ENCODE peak calls at places on chromosomes 6 and 20, in seven cellular contexts. M, F, H, N, C, W and R are unnamed samples.

GRCh38 chr6:106799008-106799952 is 169.9 kb downstream of the QRSL1 start:
- DNase-seq in W (no peak), N (no peak), C (no peak), F (peak; percentile 38), H (no peak), M (peak; percentile 1), R (peak; percentile 70)

GRCh38 chr6:8852332-8852731 is 417.0 kb upstream of the SLC35B3 start:
- DNase-seq in C (no peak), H (no peak), W (no peak), N (no peak), M (no peak), F (no peak), R (no peak)

GRCh38 chr6:145360865-145361264 is 374.5 kb downstream of the EPM2A start:
- DNase-seq in W (no peak), M (no peak), N (no peak), F (no peak), C (no peak), H (no peak), R (no peak)

GRCh38 chr6:24191346-24191745 is 65.3 kb downstream of the NRSN1 start:
- DNase-seq in F (no peak), H (no peak), N (no peak), W (no peak), M (no peak), C (no peak), R (no peak)

GRCh38 chr6:33202799-33203198 is 1.7 kb upstream of the HSD17B8 start:
- DNase-seq in W (no peak), M (no peak), N (no peak), H (no peak), C (no peak), F (no peak), R (no peak)

GRCh38 chr6:139595183-139595582 is 220.7 kb upstream of the CITED2 start:
- DNase-seq in N (no peak), M (no peak), F (peak; percentile 21), C (no peak), W (no peak), H (no peak), R (no peak)

GRCh38 chr20:38926934-38927616 is 858 bp downstream of the FAM83D start:
- DNase-seq in M (no peak), H (no peak), W (no peak), F (peak; percentile 50), N (no peak), C (no peak), R (no peak)

GRCh38 chr6:40936810-40937209 is 102.2 kb downstream of the UNC5CL start:
- DNase-seq in M (peak; percentile 60), N (no peak), C (no peak), W (no peak), F (peak; percentile 46), H (no peak), R (no peak)

GRCh38 chr6:165806126-165806810 is 143.2 kb upstream of the PDE10A start:
- DNase-seq in M (no peak), C (no peak), F (no peak), N (no peak), W (no peak), H (no peak), R (no peak)

GRCh38 chr6:136362421-136363090 is 72.9 kb upstream of the BCLAF1 start:
- DNase-seq in F (no peak), M (no peak), N (no peak), C (no peak), W (no peak), H (no peak), R (no peak)

GRCh38 chr6:21953831-21954801 is 342.7 kb downstream of the PRL start:
- DNase-seq in H (no peak), M (peak; percentile 65), F (peak; percentile 77), N (peak; percentile 33), C (peak; percentile 57), W (no peak), R (no peak)

GRCh38 chr20:23629017-23629541 is 8.7 kb downstream of the CST3 start:
- DNase-seq in W (peak; percentile 83), C (peak; percentile 88), M (peak; percentile 8), F (peak; percentile 88), H (no peak), N (peak; percentile 80), R (no peak)

DNA sequence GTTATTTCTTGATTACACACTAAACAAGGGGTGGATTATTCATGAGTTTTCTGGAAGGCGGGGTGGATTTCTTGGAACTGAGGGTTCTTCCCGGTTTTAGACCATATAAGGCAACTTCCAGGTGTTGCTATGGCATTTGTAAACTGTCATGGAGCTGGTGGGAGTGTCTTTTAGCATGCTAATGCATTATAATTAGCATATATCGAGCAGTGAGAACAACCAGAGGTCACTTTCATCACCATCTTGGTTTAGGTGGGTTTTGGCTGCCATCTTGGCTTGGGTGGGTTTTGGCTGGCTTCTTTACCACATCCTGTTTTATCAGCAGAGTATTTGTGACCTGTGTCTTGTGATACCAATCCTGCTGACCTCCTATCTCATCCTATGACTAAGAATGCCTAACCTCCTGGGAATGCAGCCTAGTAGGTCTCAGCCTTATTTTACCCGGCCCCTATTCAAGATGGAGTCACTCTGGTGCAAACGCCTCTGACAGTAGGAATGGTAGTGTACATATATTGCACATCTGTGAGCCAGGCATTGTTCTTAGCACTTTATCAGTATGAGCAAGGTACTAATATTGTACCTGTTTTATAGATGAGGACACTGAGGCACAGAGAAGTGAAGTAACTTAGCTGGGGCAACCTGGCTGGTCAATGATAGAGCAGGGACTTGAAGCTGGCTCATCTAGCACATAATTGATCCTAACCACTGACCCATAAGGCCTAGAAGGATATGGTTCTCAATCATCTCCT is 203.7 kb downstream of the NFATC2 start:
- DNase-seq in M (no peak), N (no peak), C (no peak), W (no peak), F (peak; percentile 76), H (no peak), R (no peak)
- H3K27ac ChIP-seq in M (peak overlapping the region; percentile 33), N (no peak overlapping the region), C (no peak overlapping the region), W (no peak overlapping the region), F (no peak overlapping the region), H (no peak overlapping the region), R (no peak overlapping the region)

DNA sequence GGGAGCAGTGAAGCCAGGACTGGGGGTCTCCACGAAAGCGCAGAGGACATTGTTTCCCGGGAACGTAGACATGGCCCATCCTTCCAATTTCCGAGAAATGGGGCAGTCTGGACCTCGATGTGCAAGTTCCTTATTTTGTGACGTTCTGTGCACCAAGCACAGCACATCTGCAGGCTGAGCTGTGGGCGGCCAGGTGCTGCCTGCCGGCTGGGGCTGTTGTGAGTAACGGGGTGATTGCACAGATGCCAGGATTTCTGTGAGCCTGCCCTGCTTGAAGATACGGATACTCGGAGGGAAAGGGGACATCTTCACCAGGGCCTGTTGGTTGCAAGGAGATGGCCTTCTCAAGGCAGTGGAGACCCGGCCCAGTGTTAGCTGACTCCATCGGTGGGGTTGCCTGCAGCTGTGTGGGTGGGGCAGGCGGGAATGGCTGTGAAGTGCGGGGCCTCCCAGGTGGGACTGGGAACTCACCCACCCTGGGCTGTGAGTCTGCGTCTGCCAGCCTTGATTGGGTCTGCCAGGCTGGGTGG is 27.6 kb downstream of the CDH4 start:
- DNase-seq in C (no peak), M (no peak), W (no peak), H (no peak), N (no peak), F (no peak), R (no peak)
- H3K27me3 ChIP-seq in C (no peaks in the 10 kb centered on the region), M (no peaks in the 10 kb centered on the region), W (no peaks in the 10 kb centered on the region), H (peaks cover 5% of the 10 kb centered on the region), N (no peaks in the 10 kb centered on the region), F (no peaks in the 10 kb centered on the region), R (no peaks in the 10 kb centered on the region)

DNA sequence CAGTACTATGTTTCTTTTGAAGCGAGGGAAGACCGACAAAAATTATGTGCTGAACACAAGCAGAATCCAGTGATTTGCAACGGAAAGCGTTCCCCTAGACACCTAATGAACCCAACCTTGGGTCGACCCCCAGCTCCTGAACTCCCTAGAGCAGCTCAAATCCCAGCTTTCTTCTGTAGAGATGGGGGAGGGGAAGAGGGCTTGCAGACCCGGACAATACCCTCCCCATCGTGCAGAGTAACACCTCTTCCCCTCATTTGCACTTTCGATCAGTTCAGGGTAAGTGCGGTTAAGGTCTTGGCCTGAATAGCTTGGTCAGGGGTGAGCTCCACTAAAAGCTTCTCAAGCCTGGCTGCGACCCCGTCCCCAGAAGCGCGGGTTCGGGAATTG is 404 bp downstream of the CEP162 start:
- DNase-seq in H (no peak), M (no peak), N (no peak), F (no peak), C (no peak), W (no peak), R (peak; percentile 13)
- H3K27ac ChIP-seq in H (peak overlapping the region; percentile 95), M (no peak overlapping the region), N (peak overlapping the region; percentile 85), F (no peak overlapping the region), C (peak overlapping the region; percentile 87), W (peak overlapping the region; percentile 89), R (peak overlapping the region; percentile 91)

GRCh38 chr6:131029661-131030297 is 33.3 kb downstream of the EPB41L2 start:
- DNase-seq in N (no peak), M (no peak), F (peak; percentile 64), C (no peak), H (peak; percentile 26), W (no peak), R (no peak)
- H3K27me3 ChIP-seq in N (no peaks in the 10 kb centered on the region), M (no peaks in the 10 kb centered on the region), F (no peaks in the 10 kb centered on the region), C (no peaks in the 10 kb centered on the region), H (no peaks in the 10 kb centered on the region), W (no peaks in the 10 kb centered on the region), R (no peaks in the 10 kb centered on the region)

GRCh38 chr20:35883778-35884540 is 70.3 kb downstream of the SCAND1 start:
- DNase-seq in M (peak; percentile 98), C (peak; percentile 75), H (peak; percentile 72), F (peak; percentile 99), N (peak; percentile 57), W (peak; percentile 92), R (peak; percentile 79)
- H3K27ac ChIP-seq in M (peak overlapping the region; percentile 99), C (peak overlapping the region; percentile 70), H (peak overlapping the region; percentile 92), F (peak overlapping the region; percentile 65), N (peak overlapping the region; percentile 62), W (peak overlapping the region; percentile 73), R (peak overlapping the region; percentile 68)

GRCh38 chr20:58069207-58069606 is 159.2 kb downstream of the ANKRD60 start:
- DNase-seq in N (no peak), M (no peak), C (peak; percentile 35), F (no peak), W (peak; percentile 47), H (no peak), R (no peak)
- H3K27me3 ChIP-seq in N (no peaks in the 10 kb centered on the region), M (no peaks in the 10 kb centered on the region), C (no peaks in the 10 kb centered on the region), F (peaks cover 7% of the 10 kb centered on the region), W (no peaks in the 10 kb centered on the region), H (no peaks in the 10 kb centered on the region), R (no peaks in the 10 kb centered on the region)

GRCh38 chr6:105177521-105177920 is 2.3 kb downstream of the POPDC3 start:
- DNase-seq in M (no peak), H (no peak), F (no peak), C (no peak), W (no peak), N (no peak), R (no peak)
- H3K27ac ChIP-seq in M (no peak overlapping the region), H (no peak overlapping the region), F (peak overlapping the region; percentile 99), C (no peak overlapping the region), W (peak overlapping the region; percentile 87), N (no peak overlapping the region), R (no peak overlapping the region)